ENCODE peak calls at places on chromosome 20, in eight cellular contexts. V is AG10803, M is GM12864, G is lower lobe of right lung, I is fibroblast of mammary gland, B is mammary epithelial cell, U is GM12865, C is dorsolateral prefrontal cortex. J is an unnamed sample.

GRCh38 chr20:21505161-21505809 is 8.6 kb downstream of the NKX2-2 start:
- DNase-seq in U (peak), M (peak), C (peak), V (peak), I (peak), G (peak), B (peak), J (peak)

GRCh38 chr20:38579219-38579618 is 1.8 kb upstream of the ADIG start:
- DNase-seq in U (no peak), M (no peak), G (no peak), B (no peak), V (no peak), C (no peak), I (peak), J (no peak)

GRCh38 chr20:50110141-50111047 is 2.6 kb downstream of the UBE2V1 start:
- DNase-seq in M (no peak), V (peak), I (peak), U (peak), B (peak), C (no peak), G (no peak), J (no peak)

GRCh38 chr20:58531657-58532056 is 16.5 kb upstream of the APCDD1L start:
- DNase-seq in V (no peak), M (no peak), B (no peak), I (no peak), U (no peak), C (no peak), G (no peak), J (no peak)

GRCh38 chr20:47080365-47080764 is 185.7 kb downstream of the EYA2 start:
- DNase-seq in U (no peak), G (no peak), M (no peak), B (no peak), I (no peak), V (no peak), C (no peak), J (no peak)

GRCh38 chr20:6976535-6976934 is 209.0 kb downstream of the BMP2 start:
- DNase-seq in C (no peak), G (no peak), I (peak), V (no peak), M (no peak), U (no peak), B (peak), J (no peak)

GRCh38 chr20:61500791-61501321 is 248.8 kb downstream of the CDH4 start:
- DNase-seq in I (no peak), C (no peak), G (no peak), V (peak), M (no peak), B (peak), U (no peak), J (no peak)

GRCh38 chr20:3085571-3086072 is 1.1 kb upstream of the AVP start:
- DNase-seq in V (no peak), C (no peak), B (no peak), I (no peak), U (no peak), M (no peak), G (peak), J (no peak)

GRCh38 chr20:50728981-50729874 is 2.2 kb upstream of the PARD6B start:
- DNase-seq in G (peak), M (no peak), U (no peak), I (peak), C (peak), B (peak), V (no peak), J (no peak)

GRCh38 chr20:58342104-58342945 is 32.8 kb downstream of the RAB22A start:
- DNase-seq in U (no peak), G (no peak), I (peak), B (peak), V (peak), C (no peak), M (no peak), J (no peak)

GRCh38 chr20:46967647-46968046 is 73.0 kb downstream of the EYA2 start:
- DNase-seq in C (no peak), U (no peak), G (no peak), B (no peak), V (no peak), I (no peak), M (no peak), J (no peak)

GRCh38 chr20:24934101-24934661 is 14.9 kb upstream of the CST7 start:
- DNase-seq in I (no peak), C (no peak), U (no peak), B (no peak), V (no peak), G (peak), M (no peak), J (no peak)

GRCh38 chr20:23189854-23190253 is 103.7 kb upstream of the CD93 start:
- DNase-seq in B (no peak), C (no peak), U (peak), I (no peak), G (no peak), M (no peak), V (no peak), J (no peak)

GRCh38 chr20:63896136-63896890 is 1.4 kb downstream of the DNAJC5 start:
- DNase-seq in U (peak), B (peak), G (peak), V (peak), M (peak), I (peak), C (no peak), J (peak)

GRCh38 chr20:25256226-25256859 is 8.5 kb downstream of the PYGB start:
- DNase-seq in B (no peak), I (no peak), M (no peak), V (peak), U (no peak), C (no peak), G (no peak), J (no peak)

GRCh38 chr20:59933849-59934585 is 580 bp upstream of the SYCP2 start:
- DNase-seq in V (peak), U (peak), M (no peak), B (peak), I (peak), G (peak), C (peak), J (peak)

GRCh38 chr20:7926767-7927166 is 13.5 kb downstream of the HAO1 start:
- DNase-seq in M (no peak), I (peak), G (no peak), B (no peak), U (peak), V (peak), C (no peak), J (no peak)

GRCh38 chr20:21183722-21184121 is 57.8 kb downstream of the KIZ start:
- DNase-seq in I (peak), V (peak), C (no peak), M (no peak), G (no peak), U (no peak), B (no peak), J (no peak)

GRCh38 chr20:25195962-25196700 is 619 bp downstream of the ENTPD6 start:
- DNase-seq in M (no peak), U (peak), I (no peak), V (no peak), G (peak), B (peak), C (no peak), J (no peak)

DNA sequence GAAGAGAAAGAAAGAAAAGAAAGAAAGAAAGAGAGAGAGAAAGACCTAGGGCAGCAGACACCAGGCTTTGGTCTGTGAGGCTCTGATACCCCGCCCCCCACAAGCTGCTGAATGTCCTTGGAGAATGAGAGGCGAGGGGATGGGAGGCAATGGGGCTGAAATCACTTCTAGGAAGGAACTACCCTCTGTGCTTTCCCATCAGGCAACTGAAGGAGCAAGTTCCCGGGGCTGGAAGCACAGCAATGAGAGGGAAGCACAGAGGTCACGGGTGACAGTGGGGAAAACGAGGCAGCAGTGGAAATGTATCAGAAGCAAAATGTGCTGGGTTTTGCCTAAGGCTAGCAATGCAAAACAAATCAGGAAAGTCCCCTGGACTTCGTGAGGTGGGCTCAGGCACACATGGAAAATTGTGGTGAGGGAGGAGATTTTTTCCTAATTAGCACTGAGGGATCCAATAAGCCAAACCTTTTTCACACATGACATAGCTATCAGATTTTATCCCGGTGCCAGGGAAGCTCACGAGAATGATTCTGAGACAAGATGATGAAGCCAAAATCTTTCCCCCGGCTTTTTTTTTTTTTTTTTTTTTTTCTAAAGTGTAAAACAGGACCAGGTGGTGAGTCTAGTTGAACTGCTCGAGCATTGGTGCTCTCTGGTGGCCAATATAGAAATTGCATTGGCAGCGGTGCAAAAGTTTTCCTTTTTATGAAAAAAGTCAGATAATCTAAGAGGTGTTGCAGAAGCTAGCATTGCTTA is 16.8 kb upstream of the ARFGEF2 start:
- DNase-seq in V (peak), G (no peak), U (peak), B (peak), M (no peak), C (no peak), I (peak), J (no peak)
- TF ChIP-seq CTCF in V (peak), G (peak), U (peak), B (peak), M (peak), C (peak), I (peak), J (no peak)

GRCh38 chr20:540391-541201 is 3.0 kb downstream of the CSNK2A1 start:
- DNase-seq in G (no peak), V (no peak), U (no peak), M (no peak), I (no peak), C (no peak), B (no peak), J (no peak)
- TF ChIP-seq CTCF in G (no peak), V (no peak), U (no peak), M (no peak), I (no peak), C (no peak), B (no peak), J (no peak)

DNA sequence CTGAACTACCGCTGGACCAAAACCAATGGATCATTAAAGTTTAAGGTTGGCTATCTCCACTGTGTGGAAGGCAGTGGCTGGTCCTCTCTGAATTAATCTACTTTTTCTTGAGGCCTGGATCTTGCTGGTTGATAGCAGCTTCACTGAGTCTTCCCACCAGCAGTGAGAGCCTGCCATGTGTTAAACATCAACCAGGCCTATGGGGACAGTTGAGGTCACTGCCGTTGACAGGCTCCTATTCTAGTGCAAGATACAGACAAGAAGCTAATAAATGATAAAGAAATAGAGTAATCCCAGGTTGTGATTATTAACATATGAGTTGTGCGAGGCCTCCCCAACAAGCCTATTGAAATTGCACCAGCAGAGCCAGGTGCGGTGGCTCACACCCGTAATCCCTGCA is 23.5 kb upstream of the TFAP2C start:
- DNase-seq in B (no peak), V (no peak), M (no peak), I (no peak), G (no peak), U (no peak), C (no peak), J (no peak)
- TF ChIP-seq CTCF in B (no peak), V (no peak), M (no peak), I (no peak), G (no peak), U (no peak), C (no peak), J (no peak)

GRCh38 chr20:44460795-44461141 is 14.9 kb upstream of the TTPAL start:
- DNase-seq in M (no peak), I (peak), C (no peak), V (peak), G (no peak), U (peak), B (peak), J (no peak)

GRCh38 chr20:44463466-44463865 is 12.2 kb upstream of the TTPAL start:
- DNase-seq in G (no peak), M (no peak), I (no peak), B (no peak), U (no peak), C (no peak), V (no peak), J (no peak)

GRCh38 chr20:44464514-44464913 is 11.2 kb upstream of the TTPAL start:
- DNase-seq in U (no peak), I (peak), G (no peak), C (no peak), B (peak), M (no peak), V (no peak), J (no peak)

GRCh38 chr20:44461803-44462174 is 13.9 kb upstream of the TTPAL start:
- DNase-seq in M (no peak), U (no peak), I (no peak), C (no peak), V (no peak), B (no peak), G (no peak), J (no peak)

GRCh38 chr20:44461142-44461802 is 14.4 kb upstream of the TTPAL start:
- DNase-seq in G (no peak), V (no peak), M (no peak), U (no peak), C (no peak), B (no peak), I (no peak), J (no peak)
- TF ChIP-seq CTCF in G (no peak), V (no peak), M (no peak), U (no peak), C (no peak), B (no peak), I (no peak), J (no peak)

GRCh38 chr20:43691928-43692524 is 25.1 kb downstream of the MYBL2 start:
- DNase-seq in G (no peak), M (peak), C (peak), V (peak), B (peak), U (peak), I (peak), J (peak)
- TF ChIP-seq CTCF in G (peak), M (peak), C (peak), V (peak), B (peak), U (peak), I (peak), J (peak)

GRCh38 chr20:32191422-32191821 is 16.1 kb downstream of the PLAGL2 start:
- DNase-seq in B (no peak), M (no peak), V (no peak), C (no peak), U (no peak), G (no peak), I (no peak), J (no peak)

GRCh38 chr20:32189123-32189410 is 18.5 kb downstream of the PLAGL2 start:
- DNase-seq in V (no peak), C (no peak), I (no peak), G (no peak), U (no peak), M (no peak), B (no peak), J (no peak)

GRCh38 chr20:32190608-32191415 is 16.7 kb downstream of the PLAGL2 start:
- DNase-seq in G (no peak), I (peak), B (no peak), M (no peak), C (no peak), U (no peak), V (no peak), J (no peak)

GRCh38 chr20:32188376-32189122 is 19.0 kb downstream of the PLAGL2 start:
- DNase-seq in V (no peak), B (no peak), G (no peak), C (no peak), M (no peak), I (no peak), U (no peak), J (no peak)

DNA sequence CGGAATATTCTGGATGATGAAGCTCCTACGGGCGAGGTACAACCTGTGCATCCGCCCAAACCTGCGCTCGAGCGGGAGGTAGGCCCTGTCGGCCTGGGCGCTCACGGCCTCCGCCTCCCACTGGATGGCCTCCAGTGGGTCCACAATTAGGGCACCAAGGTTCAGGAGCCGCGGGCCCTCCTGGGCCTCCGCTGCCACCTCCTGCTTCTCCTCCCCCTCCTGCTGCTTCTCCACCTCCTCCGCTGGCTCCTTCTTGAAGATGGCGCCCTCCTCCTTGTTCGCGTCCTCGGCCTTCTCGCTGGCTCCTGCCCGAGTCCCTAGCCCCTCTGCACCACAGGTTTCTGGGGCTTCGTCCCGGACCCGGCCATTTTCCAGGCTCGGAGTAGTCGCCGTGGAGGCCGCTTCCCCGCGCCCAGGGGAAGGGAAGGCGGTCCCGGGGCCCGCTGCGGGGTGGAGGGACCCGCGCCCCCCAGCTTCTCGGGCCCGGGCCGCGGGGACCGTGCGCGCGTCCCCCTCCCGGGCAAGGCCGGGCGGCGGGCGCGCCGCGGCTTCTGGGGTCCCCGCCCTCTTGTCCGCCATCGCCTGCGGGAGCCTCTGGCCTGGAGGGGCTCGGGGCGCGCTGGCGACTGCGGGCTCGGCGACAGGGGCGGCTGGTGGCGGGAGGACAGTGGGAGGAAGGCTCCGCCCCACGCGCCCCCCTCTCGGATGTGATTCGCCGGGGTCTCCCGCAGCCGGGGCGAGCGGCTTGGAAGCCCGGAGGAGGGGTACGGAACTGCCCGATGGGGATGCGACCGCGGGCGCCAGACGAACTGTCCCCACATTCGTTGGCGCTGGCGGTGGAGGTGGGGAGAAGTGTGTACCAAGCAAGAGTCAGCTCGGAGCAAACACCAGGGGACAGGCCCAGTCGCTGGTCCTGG is 17.6 kb downstream of the PLAGL2 start:
- DNase-seq in G (peak), C (peak), I (peak), M (no peak), B (no peak), V (peak), U (no peak), J (no peak)
- TF ChIP-seq CTCF in G (no peak), C (no peak), I (no peak), M (no peak), B (no peak), V (no peak), U (no peak), J (no peak)

DNA sequence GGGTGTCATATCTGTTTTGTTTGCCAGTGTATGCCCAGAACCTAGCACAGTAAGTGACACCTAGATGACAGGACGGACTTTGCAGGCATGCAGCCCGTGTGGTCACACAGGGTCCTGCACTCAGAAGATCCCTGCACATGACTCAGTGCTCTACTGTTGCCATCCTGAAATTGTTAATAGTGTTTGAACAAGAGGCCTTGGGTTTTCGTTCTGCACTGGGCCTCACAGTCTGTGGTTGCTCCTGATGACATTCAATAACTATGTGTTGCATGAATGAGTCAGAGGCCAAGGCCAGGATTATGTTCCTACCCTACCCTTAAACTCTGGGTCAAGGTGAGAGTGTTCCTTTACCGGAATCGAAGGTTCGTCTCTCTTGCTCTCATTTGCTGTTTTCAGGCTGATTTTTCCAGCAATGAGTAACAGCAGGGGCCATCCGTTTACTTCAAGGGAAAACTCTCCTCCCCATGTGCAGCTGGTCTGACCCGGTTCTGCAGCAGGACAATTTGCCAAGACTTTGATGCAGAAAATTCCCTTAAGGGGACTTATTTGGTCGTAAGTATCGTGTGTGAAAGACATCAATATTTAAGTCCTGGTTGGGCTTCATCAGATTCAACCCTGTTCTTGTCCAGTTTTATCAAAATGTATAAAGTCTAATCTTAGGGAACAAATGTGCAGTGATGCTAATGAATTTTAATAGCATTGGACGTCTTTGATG is 13.0 kb upstream of the PFDN4 start:
- DNase-seq in G (no peak), B (peak), V (peak), U (peak), C (no peak), I (peak), M (no peak), J (no peak)
- TF ChIP-seq CTCF in G (no peak), B (peak), V (peak), U (peak), C (no peak), I (no peak), M (peak), J (no peak)

DNA sequence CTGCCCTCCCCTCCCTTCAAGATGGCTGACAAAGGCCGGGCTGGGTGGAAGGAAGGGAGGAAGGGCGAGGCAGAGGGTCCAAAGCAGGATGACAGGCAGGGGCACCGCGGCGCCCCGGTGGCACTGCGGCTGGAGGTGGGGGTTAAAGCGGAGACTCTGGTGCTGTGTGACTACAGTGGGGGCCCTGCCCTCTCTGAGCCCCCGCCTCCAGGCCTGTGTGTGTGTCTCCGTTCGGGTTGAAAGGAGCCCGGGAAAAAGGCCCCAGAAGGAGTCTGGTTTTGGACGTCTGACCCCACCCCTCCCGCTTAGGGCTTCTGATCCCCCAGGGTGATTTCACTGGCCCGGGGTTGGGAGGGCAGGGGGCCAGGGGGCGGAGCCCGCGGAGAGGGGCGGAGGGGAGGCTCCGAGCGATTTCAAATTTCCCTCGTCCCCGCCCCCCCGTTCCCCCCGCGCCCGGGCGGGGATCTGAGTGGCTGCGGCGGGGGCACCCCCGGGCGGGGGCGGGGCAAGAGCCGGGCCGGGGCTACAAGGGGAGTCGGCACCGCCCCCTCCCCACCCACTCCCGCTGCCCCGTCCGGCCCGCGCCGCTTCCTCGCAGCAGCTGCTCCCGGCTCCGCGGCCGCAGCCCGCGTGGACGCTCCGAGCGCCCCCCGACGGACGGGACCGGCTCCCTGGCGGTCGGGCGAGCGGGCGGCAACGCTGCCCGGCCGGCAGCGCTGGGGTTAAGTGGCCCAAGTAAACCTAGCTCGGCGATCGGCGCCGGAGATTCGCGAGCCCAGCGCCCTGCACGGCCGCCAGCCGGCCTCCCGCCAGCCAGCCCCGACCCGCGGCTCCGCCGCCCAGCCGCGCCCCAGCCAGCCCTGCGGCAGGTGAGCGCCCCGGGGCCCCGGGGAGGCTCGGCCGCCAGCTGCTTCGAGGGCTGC is at the start of gene DNMT3B:
- DNase-seq in G (peak), I (peak), V (peak), B (peak), C (peak), M (no peak), U (peak), J (peak)
- TF ChIP-seq CTCF in G (no peak), I (no peak), V (no peak), B (no peak), C (peak), M (peak), U (no peak), J (no peak)

J was measured in activated B cell treated with CpG ODN at 0.5 μM for 24 hours.